ENCODE peak calls at places on chromosomes 12 and 14, in eight cellular contexts. A, J, U, F, Z, Y, Q and K are unnamed samples. For H3K27me3, the result is how much of the 10 kb centered on the place peaks cover.

GRCh38 chr12:112408621-112409020 is 784 bp downstream of the RPL6 start:
- DNase-seq in Z (no peak), A (no peak), Q (no peak), F (no peak), J (no peak), U (no peak), Y (no peak), K (no peak)

GRCh38 chr14:104320611-104321086 is 182.3 kb downstream of the KIF26A start:
- DNase-seq in J (no peak), F (no peak), Y (peak), Z (no peak), Q (peak), A (no peak), U (peak), K (no peak)

GRCh38 chr14:29637406-29637805 is 290.2 kb downstream of the PRKD1 start:
- DNase-seq in A (peak), Y (peak), Q (peak), J (peak), Z (peak), F (peak), U (peak), K (peak)

GRCh38 chr14:31895206-31895605 is 181.9 kb upstream of the ARHGAP5 start:
- DNase-seq in A (peak), Q (no peak), U (no peak), Y (no peak), J (no peak), F (no peak), Z (no peak), K (no peak)

GRCh38 chr12:80624986-80625530 is 82.4 kb upstream of the MYF6 start:
- DNase-seq in U (no peak), F (no peak), A (no peak), J (no peak), Z (no peak), Q (no peak), Y (no peak), K (no peak)

GRCh38 chr14:93332032-93332852 is 594 bp downstream of the BTBD7 start:
- DNase-seq in A (peak), F (peak), Z (peak), U (peak), Y (no peak), Q (no peak), J (no peak), K (peak)

GRCh38 chr14:105353163-105353562 is 38.6 kb downstream of the PACS2 start:
- DNase-seq in A (no peak), Q (no peak), U (no peak), Y (no peak), F (no peak), Z (no peak), J (no peak), K (no peak)

GRCh38 chr14:68701001-68701741 is 91.7 kb downstream of the ZFP36L1 start:
- DNase-seq in F (no peak), Y (no peak), A (no peak), Q (no peak), U (no peak), J (no peak), Z (no peak), K (no peak)

GRCh38 chr12:123734268-123734667 is 22.1 kb downstream of the ATP6V0A2 start:
- DNase-seq in J (no peak), A (no peak), Y (no peak), U (no peak), Q (no peak), Z (no peak), F (no peak), K (no peak)

GRCh38 chr12:119949594-119949993 is 39.4 kb upstream of the BICDL1 start:
- DNase-seq in F (no peak), Y (no peak), Q (no peak), J (no peak), U (no peak), Z (no peak), A (no peak), K (no peak)

GRCh38 chr14:85762523-85762922 is 232.6 kb downstream of the FLRT2 start:
- DNase-seq in Z (no peak), U (no peak), Q (no peak), F (no peak), A (no peak), Y (no peak), J (no peak), K (no peak)

GRCh38 chr14:33509927-33510535 is 440.8 kb downstream of the EGLN3 start:
- DNase-seq in J (no peak), Y (no peak), A (no peak), Z (no peak), U (no peak), Q (peak), F (no peak), K (no peak)

GRCh38 chr14:92867246-92867925 is 55.6 kb upstream of the CHGA start:
- DNase-seq in U (no peak), Q (no peak), Y (no peak), Z (no peak), F (no peak), A (no peak), J (no peak), K (no peak)

DNA sequence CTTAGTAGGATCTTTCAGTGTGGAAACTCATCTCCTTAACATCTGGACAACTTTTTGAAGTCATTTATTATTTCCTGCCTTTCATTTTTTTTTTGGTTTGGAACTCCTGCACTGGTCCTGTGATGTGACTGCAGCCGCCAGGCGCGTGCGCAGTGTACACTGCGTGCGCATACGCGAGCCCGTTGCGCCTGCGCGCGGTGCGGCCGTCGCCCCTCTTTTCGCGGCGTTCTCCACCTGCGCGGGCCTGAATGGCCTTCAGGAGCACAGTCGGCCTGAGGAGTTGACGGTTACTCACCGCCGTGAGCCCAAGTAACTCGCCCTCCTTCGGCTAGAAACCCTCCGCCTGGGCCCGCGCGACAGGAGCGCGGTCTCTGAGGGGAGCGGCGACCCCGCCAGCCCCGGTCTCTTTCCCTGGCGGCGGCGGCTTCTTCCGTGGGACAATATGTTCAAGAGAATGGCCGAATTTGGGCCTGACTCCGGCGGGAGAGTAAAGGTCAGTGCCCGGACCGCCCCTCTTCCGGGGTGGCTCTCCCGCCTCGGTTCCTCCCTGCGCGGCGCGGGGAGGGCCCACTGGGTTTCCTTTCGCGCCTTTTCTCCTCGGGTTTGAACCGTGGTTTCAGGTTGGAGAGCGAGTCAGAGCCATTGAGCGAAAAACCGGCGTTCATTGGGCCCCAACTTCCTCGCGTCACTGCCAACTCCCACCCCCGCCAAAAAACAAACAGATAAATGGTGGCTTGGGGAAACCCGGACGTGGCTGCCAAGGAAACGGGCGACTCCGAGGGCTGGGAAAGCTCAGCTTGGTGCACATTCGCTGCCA is at the start of gene YEATS4:
- DNase-seq in Y (peak), A (peak), U (peak), Z (peak), Q (peak), F (peak), J (peak), K (peak)
- TF ChIP-seq POLR2A in Y (peak), A (peak), U (peak), Z (peak), Q (peak), F (peak), J (peak), K (no peak)

GRCh38 chr14:64812412-64812811 is 67.3 kb downstream of the SPTB start:
- DNase-seq in J (no peak), Q (no peak), Y (no peak), A (no peak), F (no peak), U (peak), Z (no peak), K (no peak)

GRCh38 chr14:64815257-64815656 is 64.5 kb downstream of the SPTB start:
- DNase-seq in F (no peak), Y (no peak), J (no peak), Z (no peak), U (no peak), Q (no peak), A (no peak), K (no peak)

GRCh38 chr14:64817631-64818030 is 62.1 kb downstream of the SPTB start:
- DNase-seq in Y (no peak), Q (no peak), Z (no peak), U (no peak), F (no peak), A (no peak), J (no peak), K (no peak)

GRCh38 chr14:64818151-64818550 is 61.6 kb downstream of the SPTB start:
- DNase-seq in J (no peak), Q (no peak), F (no peak), Y (no peak), Z (no peak), A (no peak), U (no peak), K (no peak)

GRCh38 chr14:64816221-64816783 is 63.4 kb downstream of the SPTB start:
- DNase-seq in Y (no peak), Z (no peak), J (no peak), Q (no peak), U (no peak), F (no peak), A (no peak), K (no peak)
- H3K27me3 ChIP-seq in Y (under half), Z (under half), J (under half), Q (under half), U (under half), F (under half), A (half or more), K (under half)

GRCh38 chr14:90274019-90274418 is 17.7 kb downstream of the PSMC1 start:
- DNase-seq in Y (no peak), Q (no peak), A (no peak), J (no peak), Z (no peak), F (no peak), U (no peak), K (peak)
- TF ChIP-seq CTCF in Y (no peak), Q (no peak), A (no peak), J (no peak), Z (no peak), F (no peak), U (no peak), K (no peak)

GRCh38 chr12:1529228-1529861 is 65.0 kb downstream of the FBXL14 start:
- DNase-seq in Z (no peak), Y (no peak), U (no peak), Q (no peak), A (no peak), J (no peak), F (no peak), K (no peak)

GRCh38 chr12:1531160-1531653 is 63.2 kb downstream of the FBXL14 start:
- DNase-seq in U (peak), J (no peak), A (no peak), Y (peak), Q (peak), Z (no peak), F (no peak), K (no peak)

GRCh38 chr12:1530592-1531159 is 63.7 kb downstream of the FBXL14 start:
- DNase-seq in F (no peak), Y (no peak), A (no peak), J (no peak), Q (no peak), Z (no peak), U (no peak), K (no peak)

GRCh38 chr12:1528791-1529190 is 65.6 kb downstream of the FBXL14 start:
- DNase-seq in Z (no peak), F (no peak), U (no peak), Y (no peak), J (no peak), Q (no peak), A (no peak), K (no peak)

DNA sequence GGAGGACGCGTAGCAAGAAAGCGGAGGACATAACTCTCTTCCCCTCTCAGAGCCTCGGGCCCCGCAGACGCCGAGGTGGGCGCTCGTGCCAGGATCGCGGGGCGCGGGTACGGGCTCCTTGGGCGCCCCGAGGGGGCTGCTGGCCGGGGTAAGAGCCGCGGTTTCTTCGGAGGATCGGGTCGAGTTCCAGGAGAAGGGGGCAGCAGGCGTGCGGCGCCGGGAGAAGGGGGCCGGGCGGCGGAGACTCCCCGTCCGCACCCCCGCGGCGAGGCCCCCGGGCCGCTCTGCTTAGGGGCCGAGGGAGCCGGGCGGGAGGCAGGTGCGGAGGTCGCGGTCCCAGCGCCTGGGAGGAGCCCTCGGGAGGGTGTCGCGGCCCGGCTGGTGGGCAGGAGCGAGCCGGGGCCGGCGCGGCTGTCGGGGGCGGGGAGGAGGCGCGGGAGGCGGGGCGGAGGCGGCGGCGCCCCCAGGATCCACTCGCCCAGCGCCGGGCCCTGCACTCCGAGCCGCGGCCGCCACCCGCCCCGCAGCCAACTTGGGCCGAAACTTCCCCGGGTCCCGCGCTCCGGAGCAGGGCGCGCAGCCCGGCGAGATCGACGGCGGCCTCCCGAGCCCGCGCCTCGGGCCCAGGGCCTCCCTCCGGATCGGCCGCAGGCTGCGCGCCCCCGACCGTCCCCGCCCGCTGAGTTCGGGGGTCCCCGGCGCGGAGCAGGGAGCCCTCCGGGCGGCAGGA is 64.4 kb downstream of the FBXL14 start:
- DNase-seq in J (no peak), Q (peak), F (peak), A (no peak), Z (no peak), Y (peak), U (peak), K (no peak)
- TF ChIP-seq POLR2A in J (no peak), Q (no peak), F (peak), A (no peak), Z (no peak), Y (no peak), U (no peak), K (no peak)

GRCh38 chr14:98955741-98956070 is 316.3 kb downstream of the BCL11B start:
- DNase-seq in A (no peak), U (no peak), Q (no peak), Z (no peak), J (no peak), F (no peak), Y (no peak), K (no peak)

GRCh38 chr14:98956181-98956580 is 315.8 kb downstream of the BCL11B start:
- DNase-seq in Q (no peak), Y (no peak), J (no peak), U (no peak), A (no peak), F (no peak), Z (no peak), K (no peak)

GRCh38 chr14:98956616-98957015 is 315.4 kb downstream of the BCL11B start:
- DNase-seq in F (no peak), Z (no peak), Y (no peak), U (no peak), Q (no peak), J (no peak), A (no peak), K (no peak)

GRCh38 chr14:98958048-98959031 is 313.7 kb downstream of the BCL11B start:
- DNase-seq in U (no peak), Q (no peak), F (no peak), Z (no peak), A (no peak), J (no peak), Y (no peak), K (no peak)

DNA sequence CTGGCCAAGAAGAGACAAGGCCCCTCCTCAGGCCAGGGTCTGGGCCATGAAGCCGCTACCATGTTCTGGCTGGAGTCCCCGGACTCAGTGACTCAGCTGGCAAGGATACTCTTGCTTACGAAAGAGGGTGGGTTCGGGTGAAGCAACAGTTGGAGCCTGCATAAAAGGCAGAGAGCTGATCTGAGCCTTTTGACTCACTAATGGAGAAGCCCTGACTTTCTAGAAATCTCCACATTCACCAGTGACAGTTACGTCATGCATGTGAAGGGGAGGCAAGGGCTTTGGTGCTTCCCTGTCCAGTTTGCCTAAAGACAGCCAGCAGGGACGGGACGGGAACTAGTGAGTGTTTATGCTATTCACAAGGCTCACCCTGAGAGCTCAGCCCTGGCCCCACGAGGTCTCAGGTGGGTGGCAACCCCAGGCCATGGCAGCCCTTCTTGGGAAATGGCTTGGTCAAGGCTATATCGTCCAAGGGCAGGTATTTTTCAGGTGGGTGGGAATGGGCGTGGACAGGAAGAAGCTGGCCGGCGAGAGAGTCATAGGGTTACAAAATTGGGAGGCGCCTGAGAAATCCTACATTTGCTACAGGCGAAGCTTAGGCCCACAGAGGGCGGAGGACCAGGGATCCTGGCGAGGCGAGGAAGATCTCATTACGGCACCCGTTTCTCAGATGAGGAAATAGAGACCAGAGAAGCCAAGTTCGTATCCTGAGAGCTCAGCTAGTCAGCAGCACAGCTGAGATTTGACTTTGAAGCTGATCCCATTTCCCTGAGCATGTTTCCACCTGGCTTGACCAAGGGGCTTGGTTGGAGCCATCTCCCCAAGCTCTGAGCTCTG is 314.6 kb downstream of the BCL11B start:
- DNase-seq in J (peak), Z (peak), U (no peak), Q (peak), F (no peak), Y (no peak), A (no peak), K (peak)
- H3K27me3 ChIP-seq in J (under half), Z (under half), U (under half), Q (under half), F (under half), Y (under half), A (under half), K (under half)

DNA sequence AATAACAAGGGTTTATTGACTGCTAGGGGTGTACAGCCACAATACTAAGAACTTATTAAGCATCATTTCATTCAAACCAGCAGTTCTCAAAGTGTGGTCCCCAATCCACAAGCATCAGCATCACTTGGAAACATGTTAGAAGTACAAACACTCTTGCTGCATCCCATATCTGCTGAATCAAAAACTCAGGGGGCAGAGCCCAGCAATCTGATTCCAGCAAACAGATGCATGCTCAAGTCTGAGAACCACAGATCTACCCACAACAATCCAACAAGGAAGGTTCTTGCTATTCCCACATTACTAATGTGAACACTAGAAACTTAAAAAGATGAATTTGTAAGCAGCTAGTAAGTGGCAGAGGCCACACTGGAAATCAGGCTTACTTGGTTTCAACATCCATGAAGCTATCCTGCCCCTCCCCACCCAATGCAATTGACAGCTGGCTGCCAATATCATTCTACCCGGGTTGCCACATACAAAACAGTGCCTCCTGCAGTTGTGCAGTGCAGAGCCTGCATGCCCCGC is 6.2 kb downstream of the KRT77 start:
- DNase-seq in Y (no peak), J (no peak), F (no peak), Z (no peak), A (no peak), Q (no peak), U (no peak), K (no peak)
- TF ChIP-seq CTCF in Y (no peak), J (no peak), F (no peak), Z (no peak), A (no peak), Q (no peak), U (no peak), K (no peak)